ENCODE peak calls at places on chromosomes 7 and 10, in five cellular contexts. One of them, this sample, is unnamed.

GRCh38 chr10:33453081-33453850 is 118.8 kb upstream of the NRP1 start:
- DNase-seq in heart right ventricle: no peak
- DNase-seq in endodermal cell: no peak
- DNase-seq in upper lobe of left lung: no peak
- DNase-seq in foreskin fibroblast: peak; percentile 17
- DNase-seq in this sample: peak; percentile 70

GRCh38 chr7:6579446-6579845 is 2.2 kb downstream of the ZDHHC4 start:
- DNase-seq in endodermal cell: peak; percentile 69
- DNase-seq in heart right ventricle: no peak
- DNase-seq in upper lobe of left lung: no peak
- DNase-seq in foreskin fibroblast: peak; percentile 21
- DNase-seq in this sample: peak; percentile 33

GRCh38 chr10:110357252-110357780 is 52.6 kb upstream of the SMNDC1 start:
- DNase-seq in upper lobe of left lung: no peak
- DNase-seq in endodermal cell: no peak
- DNase-seq in foreskin fibroblast: peak; percentile 96
- DNase-seq in heart right ventricle: no peak
- DNase-seq in this sample: peak; percentile 98

GRCh38 chr10:96130326-96130758 is 245 bp downstream of the ZNF518A start:
- DNase-seq in foreskin fibroblast: peak; percentile 74
- DNase-seq in endodermal cell: peak; percentile 93
- DNase-seq in heart right ventricle: no peak
- DNase-seq in upper lobe of left lung: peak; percentile 94
- DNase-seq in this sample: no peak

GRCh38 chr7:99579956-99580777 is 17.9 kb upstream of the TMEM225B start:
- DNase-seq in foreskin fibroblast: no peak
- DNase-seq in heart right ventricle: peak; percentile 33
- DNase-seq in endodermal cell: peak; percentile 91
- DNase-seq in upper lobe of left lung: peak; percentile 86
- DNase-seq in this sample: peak; percentile 33

GRCh38 chr10:131858583-131859340 is 42.0 kb upstream of the PPP2R2D start:
- DNase-seq in heart right ventricle: no peak
- DNase-seq in upper lobe of left lung: no peak
- DNase-seq in foreskin fibroblast: no peak
- DNase-seq in endodermal cell: peak; percentile 42
- DNase-seq in this sample: no peak

GRCh38 chr7:100425347-100425746 is 3.2 kb downstream of the ZCWPW1 start:
- DNase-seq in upper lobe of left lung: no peak
- DNase-seq in heart right ventricle: no peak
- DNase-seq in endodermal cell: no peak
- DNase-seq in foreskin fibroblast: no peak
- DNase-seq in this sample: no peak

GRCh38 chr7:21939858-21940322 is 5.8 kb downstream of the CDCA7L start:
- DNase-seq in heart right ventricle: no peak
- DNase-seq in upper lobe of left lung: no peak
- DNase-seq in foreskin fibroblast: no peak
- DNase-seq in endodermal cell: no peak
- DNase-seq in this sample: no peak

GRCh38 chr7:36312064-36312914 is 77.4 kb upstream of the ANLN start:
- DNase-seq in upper lobe of left lung: no peak
- DNase-seq in endodermal cell: peak; percentile 91
- DNase-seq in heart right ventricle: no peak
- DNase-seq in foreskin fibroblast: no peak
- DNase-seq in this sample: no peak

GRCh38 chr10:533611-534566 is 155.6 kb downstream of the DIP2C start:
- DNase-seq in upper lobe of left lung: no peak
- DNase-seq in foreskin fibroblast: no peak
- DNase-seq in heart right ventricle: no peak
- DNase-seq in endodermal cell: no peak
- DNase-seq in this sample: no peak

GRCh38 chr7:155969192-155969929 is 157.1 kb upstream of the SHH start:
- DNase-seq in endodermal cell: peak; percentile 29
- DNase-seq in foreskin fibroblast: no peak
- DNase-seq in upper lobe of left lung: no peak
- DNase-seq in heart right ventricle: no peak
- DNase-seq in this sample: no peak

GRCh38 chr10:113240736-113241135 is 290.7 kb downstream of the TCF7L2 start:
- DNase-seq in foreskin fibroblast: no peak
- DNase-seq in heart right ventricle: no peak
- DNase-seq in upper lobe of left lung: no peak
- DNase-seq in endodermal cell: no peak
- DNase-seq in this sample: no peak

GRCh38 chr7:30533886-30534285 is 29.3 kb upstream of the GGCT start:
- DNase-seq in upper lobe of left lung: no peak
- DNase-seq in heart right ventricle: peak; percentile 9
- DNase-seq in endodermal cell: no peak
- DNase-seq in foreskin fibroblast: no peak
- DNase-seq in this sample: no peak

GRCh38 chr10:91798736-91799579 is 732 bp downstream of the TNKS2 start:
- DNase-seq in endodermal cell: peak; percentile 79
- DNase-seq in heart right ventricle: no peak
- DNase-seq in foreskin fibroblast: no peak
- DNase-seq in upper lobe of left lung: no peak
- DNase-seq in this sample: peak; percentile 56

GRCh38 chr10:660413-660979 is 29.0 kb downstream of the DIP2C start:
- DNase-seq in upper lobe of left lung: no peak
- DNase-seq in endodermal cell: no peak
- DNase-seq in foreskin fibroblast: no peak
- DNase-seq in heart right ventricle: no peak
- DNase-seq in this sample: no peak

GRCh38 chr7:151632750-151633515 is 113.2 kb upstream of the RHEB start:
- DNase-seq in upper lobe of left lung: peak; percentile 88
- DNase-seq in heart right ventricle: peak; percentile 41
- DNase-seq in endodermal cell: peak; percentile 81
- DNase-seq in foreskin fibroblast: peak; percentile 19
- DNase-seq in this sample: peak; percentile 53

GRCh38 chr10:131187274-131187673 is 124.2 kb downstream of the TCERG1L start:
- DNase-seq in endodermal cell: no peak
- DNase-seq in upper lobe of left lung: no peak
- DNase-seq in heart right ventricle: no peak
- DNase-seq in foreskin fibroblast: no peak
- DNase-seq in this sample: no peak

GRCh38 chr7:34158311-34158710 is 253.0 kb downstream of the BMPER start:
- DNase-seq in endodermal cell: no peak
- DNase-seq in heart right ventricle: peak; percentile 36
- DNase-seq in foreskin fibroblast: no peak
- DNase-seq in upper lobe of left lung: no peak
- DNase-seq in this sample: peak; percentile 41

GRCh38 chr7:107934991-107935770 is 44.2 kb downstream of the DLD start:
- DNase-seq in foreskin fibroblast: peak; percentile 66
- DNase-seq in heart right ventricle: no peak
- DNase-seq in upper lobe of left lung: no peak
- DNase-seq in endodermal cell: peak; percentile 70
- DNase-seq in this sample: peak; percentile 75

GRCh38 chr10:62261666-62262065 is 7.0 kb downstream of the RTKN2 start:
- DNase-seq in foreskin fibroblast: no peak
- DNase-seq in endodermal cell: no peak
- DNase-seq in heart right ventricle: no peak
- DNase-seq in upper lobe of left lung: no peak
- DNase-seq in this sample: peak; percentile 21

GRCh38 chr10:96153065-96153464 is 23.0 kb downstream of the ZNF518A start:
- DNase-seq in upper lobe of left lung: no peak
- DNase-seq in foreskin fibroblast: no peak
- DNase-seq in heart right ventricle: no peak
- DNase-seq in endodermal cell: no peak
- DNase-seq in this sample: no peak

GRCh38 chr10:11401314-11402222 is 209.9 kb downstream of the USP6NL start:
- DNase-seq in foreskin fibroblast: no peak
- DNase-seq in upper lobe of left lung: no peak
- DNase-seq in heart right ventricle: no peak
- DNase-seq in endodermal cell: peak; percentile 55
- DNase-seq in this sample: no peak

GRCh38 chr10:86968994-86969355 is 693 bp downstream of the ADIRF start:
- DNase-seq in heart right ventricle: no peak
- DNase-seq in endodermal cell: no peak
- DNase-seq in upper lobe of left lung: no peak
- DNase-seq in foreskin fibroblast: no peak
- DNase-seq in this sample: no peak

GRCh38 chr10:60714242-60714641 is 64.0 kb upstream of the CDK1 start:
- DNase-seq in foreskin fibroblast: no peak
- DNase-seq in upper lobe of left lung: no peak
- DNase-seq in endodermal cell: no peak
- DNase-seq in heart right ventricle: no peak
- DNase-seq in this sample: no peak

GRCh38 chr7:24982917-24983316 is 2.9 kb upstream of the OSBPL3 start:
- DNase-seq in foreskin fibroblast: no peak
- DNase-seq in heart right ventricle: no peak
- DNase-seq in upper lobe of left lung: no peak
- DNase-seq in endodermal cell: peak; percentile 60
- DNase-seq in this sample: peak; percentile 25

GRCh38 chr10:119207713-119208552 is 562 bp downstream of the GRK5 start:
- DNase-seq in foreskin fibroblast: no peak
- DNase-seq in upper lobe of left lung: peak; percentile 92
- DNase-seq in heart right ventricle: peak; percentile 70
- DNase-seq in endodermal cell: peak; percentile 87
- DNase-seq in this sample: peak; percentile 64

GRCh38 chr7:36080843-36081242 is 72.2 kb upstream of the EEPD1 start:
- DNase-seq in upper lobe of left lung: no peak
- DNase-seq in foreskin fibroblast: no peak
- DNase-seq in endodermal cell: no peak
- DNase-seq in heart right ventricle: no peak
- DNase-seq in this sample: no peak

GRCh38 chr7:123748171-123748733 is 551 bp downstream of the WASL start:
- DNase-seq in upper lobe of left lung: peak; percentile 92
- DNase-seq in endodermal cell: peak; percentile 77
- DNase-seq in foreskin fibroblast: peak; percentile 13
- DNase-seq in heart right ventricle: peak; percentile 23
- DNase-seq in this sample: peak; percentile 30

GRCh38 chr7:108202743-108203142 is 72.6 kb upstream of the LAMB4 start:
- DNase-seq in upper lobe of left lung: no peak
- DNase-seq in endodermal cell: peak; percentile 65
- DNase-seq in foreskin fibroblast: no peak
- DNase-seq in heart right ventricle: no peak
- DNase-seq in this sample: no peak

GRCh38 chr7:19249281-19249680 is 104.1 kb upstream of the FERD3L start:
- DNase-seq in endodermal cell: no peak
- DNase-seq in upper lobe of left lung: no peak
- DNase-seq in heart right ventricle: no peak
- DNase-seq in foreskin fibroblast: no peak
- DNase-seq in this sample: no peak

GRCh38 chr10:8296090-8296741 is 241.7 kb downstream of the GATA3 start:
- DNase-seq in endodermal cell: peak; percentile 78
- DNase-seq in upper lobe of left lung: peak; percentile 37
- DNase-seq in heart right ventricle: no peak
- DNase-seq in foreskin fibroblast: no peak
- DNase-seq in this sample: no peak

DNA sequence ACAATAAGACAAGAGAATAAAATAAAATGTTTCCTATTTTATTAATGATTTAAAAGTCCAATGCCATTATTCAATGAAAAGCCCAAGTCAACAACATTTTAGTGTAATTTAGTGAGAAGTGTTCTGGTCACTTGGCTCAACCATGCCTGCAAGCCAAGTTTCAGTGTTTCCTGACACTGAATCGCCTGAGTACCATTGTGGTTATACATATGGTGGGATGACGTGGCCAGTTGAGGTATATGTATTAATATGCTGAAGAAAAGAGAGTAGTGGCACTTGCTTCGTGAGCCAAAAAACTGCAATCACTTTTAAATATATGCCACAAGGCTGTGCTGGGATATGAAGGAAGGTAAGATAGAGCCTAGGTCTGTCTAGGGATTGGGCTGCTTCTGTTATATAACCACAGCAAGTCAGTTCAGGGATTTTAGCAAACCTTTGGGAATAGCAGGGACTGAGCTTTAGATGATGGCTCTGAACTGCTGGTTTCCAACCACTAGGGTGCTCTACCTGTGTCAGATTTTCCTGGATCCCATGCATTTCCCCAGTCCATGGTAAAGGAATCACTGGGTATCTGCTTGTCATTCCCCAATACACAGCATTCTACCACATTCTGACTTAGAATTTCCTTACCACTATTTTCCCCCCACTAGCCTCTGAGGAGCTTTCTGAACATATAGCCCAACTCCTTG is 214.0 kb upstream of the PRPS1L1 start:
- DNase-seq in endodermal cell: no peak
- DNase-seq in heart right ventricle: no peak
- DNase-seq in foreskin fibroblast: no peak
- DNase-seq in upper lobe of left lung: no peak
- DNase-seq in this sample: no peak
- TF ChIP-seq CTCF in endodermal cell: peak; percentile 72
- TF ChIP-seq CTCF in heart right ventricle: no peak
- TF ChIP-seq CTCF in foreskin fibroblast: no peak
- TF ChIP-seq CTCF in upper lobe of left lung: no peak
- TF ChIP-seq CTCF in this sample: no peak

GRCh38 chr7:95394370-95394769 is 1.8 kb downstream of the PON3 start:
- DNase-seq in heart right ventricle: no peak
- DNase-seq in upper lobe of left lung: no peak
- DNase-seq in endodermal cell: peak; percentile 54
- DNase-seq in foreskin fibroblast: no peak
- DNase-seq in this sample: no peak

GRCh38 chr7:95395755-95396135 is 430 bp downstream of the PON3 start:
- DNase-seq in foreskin fibroblast: no peak
- DNase-seq in upper lobe of left lung: no peak
- DNase-seq in endodermal cell: no peak
- DNase-seq in heart right ventricle: no peak
- DNase-seq in this sample: no peak

GRCh38 chr7:95398155-95398940 is 2.2 kb upstream of the PON3 start:
- DNase-seq in endodermal cell: no peak
- DNase-seq in upper lobe of left lung: no peak
- DNase-seq in foreskin fibroblast: no peak
- DNase-seq in heart right ventricle: no peak
- DNase-seq in this sample: no peak

GRCh38 chr7:95396136-95397032 is at the start of gene PON3:
- DNase-seq in endodermal cell: peak; percentile 65
- DNase-seq in foreskin fibroblast: no peak
- DNase-seq in heart right ventricle: peak; percentile 11
- DNase-seq in upper lobe of left lung: peak; percentile 92
- DNase-seq in this sample: no peak

DNA sequence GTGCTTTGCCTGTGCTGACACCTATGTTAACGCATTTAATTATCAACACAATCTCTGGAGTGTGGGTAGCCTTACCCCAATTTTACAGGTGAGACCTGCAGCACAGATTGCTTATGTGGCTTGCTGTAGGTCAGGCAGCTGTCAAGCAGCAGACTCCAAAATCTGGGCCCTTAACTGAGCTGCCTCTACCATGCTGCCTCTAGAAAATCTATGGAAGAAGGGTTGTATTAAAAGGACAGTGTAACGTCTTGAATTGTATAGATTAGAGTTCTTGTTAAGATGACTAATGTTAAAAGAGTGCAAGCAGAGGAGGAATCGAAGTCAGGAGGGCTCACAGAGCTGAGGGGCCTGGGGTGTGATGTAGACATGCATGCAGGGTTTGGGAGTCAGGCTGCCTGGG is 1.2 kb upstream of the PON3 start:
- DNase-seq in endodermal cell: no peak
- DNase-seq in heart right ventricle: no peak
- DNase-seq in upper lobe of left lung: no peak
- DNase-seq in foreskin fibroblast: no peak
- DNase-seq in this sample: no peak
- H3K4me3 ChIP-seq in endodermal cell: no peak overlapping the region
- H3K4me3 ChIP-seq in heart right ventricle: no peak overlapping the region
- H3K4me3 ChIP-seq in upper lobe of left lung: peak overlapping the region; percentile 61
- H3K4me3 ChIP-seq in foreskin fibroblast: no peak overlapping the region
- H3K4me3 ChIP-seq in this sample: no peak overlapping the region

GRCh38 chr7:128217972-128218652 is 23.0 kb upstream of the LEP start:
- DNase-seq in heart right ventricle: no peak
- DNase-seq in endodermal cell: no peak
- DNase-seq in upper lobe of left lung: no peak
- DNase-seq in foreskin fibroblast: no peak
- DNase-seq in this sample: peak; percentile 48
- TF ChIP-seq CTCF in heart right ventricle: no peak
- TF ChIP-seq CTCF in endodermal cell: peak; percentile 64
- TF ChIP-seq CTCF in upper lobe of left lung: no peak
- TF ChIP-seq CTCF in foreskin fibroblast: no peak
- TF ChIP-seq CTCF in this sample: peak; percentile 19

GRCh38 chr7:105270117-105270516 is 118.6 kb downstream of the SRPK2 start:
- DNase-seq in heart right ventricle: no peak
- DNase-seq in foreskin fibroblast: no peak
- DNase-seq in upper lobe of left lung: no peak
- DNase-seq in endodermal cell: peak; percentile 61
- DNase-seq in this sample: no peak
- H3K4me3 ChIP-seq in heart right ventricle: no peak overlapping the region
- H3K4me3 ChIP-seq in foreskin fibroblast: no peak overlapping the region
- H3K4me3 ChIP-seq in upper lobe of left lung: no peak overlapping the region
- H3K4me3 ChIP-seq in endodermal cell: no peak overlapping the region
- H3K4me3 ChIP-seq in this sample: no peak overlapping the region